ENCODE peak calls at places on chromosomes 7 and 10, in ten cellular contexts. One of them, this sample, is unnamed.

GRCh38 chr7:34011711-34012110 is 106.4 kb downstream of the BMPER start:
- DNase-seq in MM.1S: no peak
- DNase-seq in HFF-Myc: no peak
- DNase-seq in Calu3: no peak
- DNase-seq in brain microvascular endothelial cell: no peak
- DNase-seq in spleen: no peak
- DNase-seq in neural crest cell: no peak
- DNase-seq in astrocyte of the spinal cord: no peak
- DNase-seq in heart right ventricle: no peak
- DNase-seq in B cell: no peak
- DNase-seq in this sample: no peak

GRCh38 chr7:877312-878232 is 1.2 kb downstream of the GET4 start:
- DNase-seq in MM.1S: no peak
- DNase-seq in HFF-Myc: no peak
- DNase-seq in Calu3: peak; percentile 86
- DNase-seq in brain microvascular endothelial cell: no peak
- DNase-seq in spleen: peak; percentile 87
- DNase-seq in neural crest cell: no peak
- DNase-seq in astrocyte of the spinal cord: no peak
- DNase-seq in heart right ventricle: peak; percentile 32
- DNase-seq in B cell: no peak
- DNase-seq in this sample: no peak

GRCh38 chr10:78664929-78665525 is 403.7 kb upstream of the ZMIZ1 start:
- DNase-seq in MM.1S: peak; percentile 19
- DNase-seq in HFF-Myc: no peak
- DNase-seq in Calu3: peak; percentile 34
- DNase-seq in brain microvascular endothelial cell: peak; percentile 27
- DNase-seq in spleen: no peak
- DNase-seq in neural crest cell: no peak
- DNase-seq in astrocyte of the spinal cord: no peak
- DNase-seq in heart right ventricle: no peak
- DNase-seq in B cell: no peak
- DNase-seq in this sample: no peak

GRCh38 chr10:49347342-49347741 is 48.4 kb downstream of the C10orf71 start:
- DNase-seq in MM.1S: no peak
- DNase-seq in HFF-Myc: no peak
- DNase-seq in Calu3: no peak
- DNase-seq in brain microvascular endothelial cell: no peak
- DNase-seq in spleen: no peak
- DNase-seq in neural crest cell: no peak
- DNase-seq in astrocyte of the spinal cord: no peak
- DNase-seq in heart right ventricle: no peak
- DNase-seq in B cell: no peak
- DNase-seq in this sample: no peak

GRCh38 chr10:58305821-58306220 is 29.0 kb upstream of the UBE2D1 start:
- DNase-seq in MM.1S: no peak
- DNase-seq in HFF-Myc: no peak
- DNase-seq in Calu3: no peak
- DNase-seq in brain microvascular endothelial cell: no peak
- DNase-seq in spleen: no peak
- DNase-seq in neural crest cell: no peak
- DNase-seq in astrocyte of the spinal cord: no peak
- DNase-seq in heart right ventricle: no peak
- DNase-seq in B cell: no peak
- DNase-seq in this sample: no peak

GRCh38 chr7:74290999-74291441 is 1.8 kb downstream of the CLIP2 start:
- DNase-seq in MM.1S: no peak
- DNase-seq in HFF-Myc: no peak
- DNase-seq in Calu3: no peak
- DNase-seq in brain microvascular endothelial cell: no peak
- DNase-seq in spleen: no peak
- DNase-seq in neural crest cell: no peak
- DNase-seq in astrocyte of the spinal cord: no peak
- DNase-seq in heart right ventricle: no peak
- DNase-seq in B cell: no peak
- DNase-seq in this sample: no peak

GRCh38 chr10:118594392-118595063 is 920 bp downstream of the PRLHR start:
- DNase-seq in MM.1S: no peak
- DNase-seq in HFF-Myc: no peak
- DNase-seq in Calu3: no peak
- DNase-seq in brain microvascular endothelial cell: peak; percentile 14
- DNase-seq in spleen: no peak
- DNase-seq in neural crest cell: peak; percentile 62
- DNase-seq in astrocyte of the spinal cord: peak; percentile 22
- DNase-seq in heart right ventricle: no peak
- DNase-seq in B cell: peak; percentile 7
- DNase-seq in this sample: no peak

GRCh38 chr10:69337312-69338132 is 59.2 kb downstream of the HK1 start:
- DNase-seq in MM.1S: no peak
- DNase-seq in HFF-Myc: peak; percentile 30
- DNase-seq in Calu3: no peak
- DNase-seq in brain microvascular endothelial cell: peak; percentile 89
- DNase-seq in spleen: no peak
- DNase-seq in neural crest cell: no peak
- DNase-seq in astrocyte of the spinal cord: peak; percentile 96
- DNase-seq in heart right ventricle: peak; percentile 33
- DNase-seq in B cell: no peak
- DNase-seq in this sample: no peak

GRCh38 chr7:116952640-116953371 is 495 bp upstream of the ST7 start:
- DNase-seq in MM.1S: peak; percentile 85
- DNase-seq in HFF-Myc: no peak
- DNase-seq in Calu3: no peak
- DNase-seq in brain microvascular endothelial cell: peak; percentile 67
- DNase-seq in spleen: no peak
- DNase-seq in neural crest cell: peak; percentile 37
- DNase-seq in astrocyte of the spinal cord: peak; percentile 50
- DNase-seq in heart right ventricle: peak; percentile 48
- DNase-seq in B cell: peak; percentile 56
- DNase-seq in this sample: no peak

GRCh38 chr10:118259288-118259906 is 82.7 kb downstream of the FAM204A start:
- DNase-seq in MM.1S: peak; percentile 29
- DNase-seq in HFF-Myc: no peak
- DNase-seq in Calu3: peak; percentile 28
- DNase-seq in brain microvascular endothelial cell: no peak
- DNase-seq in spleen: no peak
- DNase-seq in neural crest cell: peak; percentile 65
- DNase-seq in astrocyte of the spinal cord: no peak
- DNase-seq in heart right ventricle: no peak
- DNase-seq in B cell: no peak
- DNase-seq in this sample: no peak

GRCh38 chr7:31991406-31991805 is 78.8 kb downstream of the PDE1C start:
- DNase-seq in MM.1S: no peak
- DNase-seq in HFF-Myc: no peak
- DNase-seq in Calu3: no peak
- DNase-seq in brain microvascular endothelial cell: no peak
- DNase-seq in spleen: no peak
- DNase-seq in neural crest cell: no peak
- DNase-seq in astrocyte of the spinal cord: no peak
- DNase-seq in heart right ventricle: no peak
- DNase-seq in B cell: no peak
- DNase-seq in this sample: no peak

GRCh38 chr10:86073199-86073977 is 293.2 kb downstream of the GRID1 start:
- DNase-seq in MM.1S: no peak
- DNase-seq in HFF-Myc: no peak
- DNase-seq in Calu3: no peak
- DNase-seq in brain microvascular endothelial cell: no peak
- DNase-seq in spleen: peak; percentile 69
- DNase-seq in neural crest cell: no peak
- DNase-seq in astrocyte of the spinal cord: no peak
- DNase-seq in heart right ventricle: no peak
- DNase-seq in B cell: peak; percentile 14
- DNase-seq in this sample: no peak

DNA sequence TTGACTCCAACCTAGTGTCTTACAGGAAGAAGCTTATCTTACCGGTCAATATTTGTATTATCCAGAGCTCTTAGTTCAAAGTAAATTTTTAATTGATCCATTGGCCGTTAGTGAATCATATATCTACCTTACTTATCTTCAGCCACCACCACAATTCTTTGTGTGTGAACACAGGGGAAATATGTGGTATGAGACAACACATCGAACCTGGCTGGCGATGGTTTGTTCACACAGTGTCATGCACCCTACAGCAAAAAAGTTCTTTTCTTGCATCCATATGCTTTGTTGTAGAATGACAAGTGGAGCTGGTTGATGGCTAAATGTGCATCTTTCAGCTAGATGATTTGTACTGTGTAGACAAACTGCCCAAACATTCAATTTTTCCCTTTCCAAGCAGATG is 65.8 kb downstream of the ARID5B start:
- DNase-seq in MM.1S: no peak
- DNase-seq in HFF-Myc: no peak
- DNase-seq in Calu3: no peak
- DNase-seq in brain microvascular endothelial cell: no peak
- DNase-seq in spleen: no peak
- DNase-seq in neural crest cell: no peak
- DNase-seq in astrocyte of the spinal cord: no peak
- DNase-seq in heart right ventricle: no peak
- DNase-seq in B cell: no peak
- DNase-seq in this sample: no peak
- TF ChIP-seq CTCF in MM.1S: no peak
- TF ChIP-seq CTCF in HFF-Myc: no peak
- TF ChIP-seq CTCF in Calu3: no peak
- TF ChIP-seq CTCF in brain microvascular endothelial cell: no peak
- TF ChIP-seq CTCF in spleen: no peak
- TF ChIP-seq CTCF in neural crest cell: no peak
- TF ChIP-seq CTCF in astrocyte of the spinal cord: no peak
- TF ChIP-seq CTCF in heart right ventricle: no peak
- TF ChIP-seq CTCF in B cell: no peak
- TF ChIP-seq CTCF in this sample: no peak

DNA sequence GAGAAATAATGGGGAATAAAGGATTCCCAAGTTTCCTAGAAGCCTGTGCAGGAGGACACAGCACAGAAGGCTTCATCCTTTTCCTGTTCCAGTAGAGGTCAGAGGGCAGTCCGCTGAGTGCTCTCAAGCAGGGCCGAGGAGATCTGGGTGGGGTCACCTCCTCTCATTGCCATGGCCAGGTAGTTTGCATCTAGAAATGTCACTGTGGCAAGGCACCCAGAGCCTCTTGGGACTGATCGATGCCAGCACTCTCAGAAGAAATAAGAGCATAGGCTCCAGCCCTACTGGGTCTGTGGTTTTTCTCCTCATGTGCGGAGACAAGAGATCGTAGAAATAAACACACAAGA is 7.9 kb downstream of the NUB1 start:
- DNase-seq in MM.1S: no peak
- DNase-seq in HFF-Myc: no peak
- DNase-seq in Calu3: peak; percentile 6
- DNase-seq in brain microvascular endothelial cell: no peak
- DNase-seq in spleen: no peak
- DNase-seq in neural crest cell: no peak
- DNase-seq in astrocyte of the spinal cord: no peak
- DNase-seq in heart right ventricle: no peak
- DNase-seq in B cell: no peak
- DNase-seq in this sample: no peak
- TF ChIP-seq CTCF in MM.1S: no peak
- TF ChIP-seq CTCF in HFF-Myc: no peak
- TF ChIP-seq CTCF in Calu3: no peak
- TF ChIP-seq CTCF in brain microvascular endothelial cell: no peak
- TF ChIP-seq CTCF in spleen: no peak
- TF ChIP-seq CTCF in neural crest cell: no peak
- TF ChIP-seq CTCF in astrocyte of the spinal cord: no peak
- TF ChIP-seq CTCF in heart right ventricle: no peak
- TF ChIP-seq CTCF in B cell: no peak
- TF ChIP-seq CTCF in this sample: no peak

GRCh38 chr10:137031-137430 is 1.8 kb downstream of the ZMYND11 start:
- DNase-seq in MM.1S: peak; percentile 37
- DNase-seq in HFF-Myc: no peak
- DNase-seq in Calu3: peak; percentile 46
- DNase-seq in brain microvascular endothelial cell: peak; percentile 7
- DNase-seq in spleen: no peak
- DNase-seq in neural crest cell: no peak
- DNase-seq in astrocyte of the spinal cord: peak; percentile 7
- DNase-seq in heart right ventricle: no peak
- DNase-seq in B cell: peak; percentile 50
- DNase-seq in this sample: no peak
- TF ChIP-seq CTCF in MM.1S: peak; percentile 45
- TF ChIP-seq CTCF in HFF-Myc: peak; percentile 52
- TF ChIP-seq CTCF in Calu3: peak; percentile 59
- TF ChIP-seq CTCF in brain microvascular endothelial cell: peak; percentile 71
- TF ChIP-seq CTCF in spleen: peak; percentile 43
- TF ChIP-seq CTCF in neural crest cell: peak; percentile 56
- TF ChIP-seq CTCF in astrocyte of the spinal cord: peak; percentile 46
- TF ChIP-seq CTCF in heart right ventricle: peak; percentile 8
- TF ChIP-seq CTCF in B cell: peak; percentile 63
- TF ChIP-seq CTCF in this sample: peak; percentile 53

GRCh38 chr7:159098795-159099194 is 45.9 kb downstream of the VIPR2 start:
- DNase-seq in MM.1S: no peak
- DNase-seq in HFF-Myc: no peak
- DNase-seq in Calu3: no peak
- DNase-seq in brain microvascular endothelial cell: no peak
- DNase-seq in spleen: peak; percentile 64
- DNase-seq in neural crest cell: no peak
- DNase-seq in astrocyte of the spinal cord: no peak
- DNase-seq in heart right ventricle: no peak
- DNase-seq in B cell: no peak
- DNase-seq in this sample: no peak
- TF ChIP-seq CTCF in MM.1S: no peak
- TF ChIP-seq CTCF in HFF-Myc: no peak
- TF ChIP-seq CTCF in Calu3: no peak
- TF ChIP-seq CTCF in brain microvascular endothelial cell: no peak
- TF ChIP-seq CTCF in spleen: no peak
- TF ChIP-seq CTCF in neural crest cell: no peak
- TF ChIP-seq CTCF in astrocyte of the spinal cord: no peak
- TF ChIP-seq CTCF in heart right ventricle: no peak
- TF ChIP-seq CTCF in B cell: no peak
- TF ChIP-seq CTCF in this sample: no peak

GRCh38 chr7:118352854-118353453 is 128.4 kb downstream of the ANKRD7 start:
- DNase-seq in MM.1S: peak; percentile 60
- DNase-seq in HFF-Myc: no peak
- DNase-seq in Calu3: no peak
- DNase-seq in brain microvascular endothelial cell: no peak
- DNase-seq in spleen: no peak
- DNase-seq in neural crest cell: no peak
- DNase-seq in astrocyte of the spinal cord: peak; percentile 46
- DNase-seq in heart right ventricle: no peak
- DNase-seq in B cell: no peak
- DNase-seq in this sample: no peak
- TF ChIP-seq CTCF in MM.1S: peak; percentile 58
- TF ChIP-seq CTCF in HFF-Myc: no peak
- TF ChIP-seq CTCF in Calu3: peak; percentile 23
- TF ChIP-seq CTCF in brain microvascular endothelial cell: no peak
- TF ChIP-seq CTCF in spleen: no peak
- TF ChIP-seq CTCF in neural crest cell: peak; percentile 67
- TF ChIP-seq CTCF in astrocyte of the spinal cord: peak; percentile 29
- TF ChIP-seq CTCF in heart right ventricle: no peak
- TF ChIP-seq CTCF in B cell: no peak
- TF ChIP-seq CTCF in this sample: no peak